ENCODE peak calls at places on chromosomes 16 and 17, in ten cellular contexts. L is HCT116, N is NAMALWA, K is HEK293T, E is Ammon's horn, V is ovary, X is NCI-H1105 treated with DMSO at 0.1 percent for 48 hours, H is activated gamma-delta T cell treated with Interleukin-2 at 50 U/mL for 16 hours, R is heart right ventricle, O is tibial nerve. M is an unnamed sample.

GRCh38 chr17:14211778-14212177 is 24.9 kb downstream of the CDRT15 start:
- DNase-seq in X (no peak), N (no peak), O (no peak), R (peak), E (no peak), H (peak), L (no peak), K (peak), V (no peak), M (peak)

GRCh38 chr17:1860978-1861377 is 31.2 kb downstream of the RPA1 start:
- DNase-seq in R (no peak), X (no peak), N (no peak), O (no peak), V (peak), L (no peak), K (no peak), E (no peak), H (no peak), M (no peak)

GRCh38 chr17:48025904-48026502 is 11.6 kb downstream of the COPZ2 start:
- DNase-seq in H (no peak), L (no peak), O (no peak), E (no peak), N (no peak), X (no peak), V (peak), K (no peak), R (no peak), M (no peak)

GRCh38 chr17:81900181-81900820 is 1.7 kb upstream of the NPB start:
- DNase-seq in L (no peak), O (no peak), X (no peak), V (no peak), H (no peak), E (no peak), R (no peak), N (no peak), K (no peak), M (no peak)

GRCh38 chr17:72631568-72631967 is 460.9 kb downstream of the SLC39A11 start:
- DNase-seq in L (no peak), H (no peak), R (no peak), K (no peak), O (no peak), V (no peak), N (no peak), X (peak), E (no peak), M (no peak)

GRCh38 chr16:46555981-46556380 is 65.2 kb downstream of the SHCBP1 start:
- DNase-seq in O (no peak), E (no peak), N (no peak), K (no peak), V (no peak), H (no peak), L (no peak), X (no peak), R (no peak), M (no peak)

GRCh38 chr16:55152875-55153390 is 171.1 kb upstream of the IRX6 start:
- DNase-seq in H (no peak), O (no peak), E (no peak), K (no peak), L (no peak), V (no peak), X (no peak), R (no peak), N (no peak), M (no peak)

GRCh38 chr16:75109732-75110243 is 6.8 kb downstream of the LDHD start:
- DNase-seq in V (no peak), E (no peak), N (peak), H (no peak), K (no peak), R (peak), O (no peak), L (no peak), X (no peak), M (no peak)

GRCh38 chr16:75044800-75045361 is 46.1 kb downstream of the ZNRF1 start:
- DNase-seq in R (peak), V (peak), O (peak), H (no peak), K (no peak), N (no peak), X (no peak), L (no peak), E (peak), M (no peak)

GRCh38 chr16:66830422-66831404 is at the start of gene NAE1:
- DNase-seq in X (peak), R (peak), L (peak), O (peak), N (peak), H (peak), E (peak), K (peak), V (peak), M (peak)

GRCh38 chr16:705748-706188 is at the start of gene FBXL16:
- DNase-seq in N (no peak), X (peak), V (no peak), O (no peak), E (peak), L (no peak), R (no peak), K (peak), H (no peak), M (no peak)

GRCh38 chr17:69779378-69780214 is 295.4 kb upstream of the KCNJ16 start:
- DNase-seq in N (no peak), R (no peak), O (no peak), H (no peak), X (no peak), E (no peak), V (no peak), L (no peak), K (no peak), M (no peak)

GRCh38 chr16:20884240-20884556 is 16.0 kb downstream of the DCUN1D3 start:
- DNase-seq in X (no peak), E (no peak), L (no peak), N (no peak), H (no peak), V (no peak), R (no peak), K (no peak), O (no peak), M (no peak)

GRCh38 chr16:22937169-22937568 is 123.2 kb downstream of the HS3ST2 start:
- DNase-seq in K (no peak), X (no peak), E (no peak), O (no peak), H (no peak), N (no peak), L (no peak), R (no peak), V (no peak), M (no peak)

GRCh38 chr17:57384219-57384618 is 127.9 kb downstream of the MSI2 start:
- DNase-seq in K (no peak), L (no peak), V (no peak), E (no peak), N (no peak), R (no peak), X (no peak), O (no peak), H (no peak), M (no peak)

GRCh38 chr17:66995944-66996343 is 31.4 kb downstream of the CACNG4 start:
- DNase-seq in V (no peak), K (no peak), X (no peak), H (no peak), R (no peak), O (no peak), L (no peak), N (no peak), E (no peak), M (no peak)

GRCh38 chr16:53745126-53745525 is 41.2 kb downstream of the FTO start:
- DNase-seq in V (no peak), K (no peak), L (no peak), H (no peak), X (no peak), R (no peak), O (no peak), N (no peak), E (peak), M (no peak)

GRCh38 chr16:81616321-81617020 is 162.6 kb upstream of the PLCG2 start:
- DNase-seq in N (peak), H (peak), L (no peak), K (no peak), R (peak), O (no peak), V (peak), E (peak), X (no peak), M (peak)

GRCh38 chr17:1423456-1424135 is 23.6 kb upstream of the YWHAE start:
- DNase-seq in L (no peak), O (no peak), K (no peak), N (no peak), V (no peak), R (no peak), X (no peak), H (no peak), E (no peak), M (no peak)

GRCh38 chr17:38960402-38960801 is 6.8 kb downstream of the FBXO47 start:
- DNase-seq in O (no peak), X (no peak), V (no peak), L (no peak), R (no peak), E (no peak), K (no peak), N (no peak), H (no peak), M (no peak)

M was measured in GM19239.